ENCODE peak calls at places on chromosomes 12 and 14, in five cellular contexts. D, Y, B, R and W are unnamed samples.

GRCh38 chr12:75389706-75390105 is 1.2 kb upstream of the GLIPR1L2 start:
- DNase-seq in D (no peak), R (no peak), B (no peak), Y (no peak), W (no peak)

GRCh38 chr12:27505124-27505523 is 18.9 kb upstream of the PPFIBP1 start:
- DNase-seq in B (no peak), R (no peak), D (no peak), Y (no peak), W (no peak)

GRCh38 chr14:97036096-97036852 is 239.1 kb downstream of the VRK1 start:
- DNase-seq in B (no peak), R (no peak), Y (no peak), D (no peak), W (no peak)

GRCh38 chr12:53695148-53696138 is 19.6 kb upstream of the ATP5MC2 start:
- DNase-seq in D (no peak), R (peak; percentile 46), Y (no peak), B (peak; percentile 53), W (no peak)

GRCh38 chr12:31488737-31489338 is 102.1 kb downstream of the DENND5B start:
- DNase-seq in D (no peak), Y (no peak), R (no peak), B (no peak), W (no peak)

GRCh38 chr14:68564236-68564825 is 228.5 kb downstream of the ZFP36L1 start:
- DNase-seq in Y (no peak), B (no peak), R (no peak), D (no peak), W (no peak)

GRCh38 chr12:12505544-12506501 is 56.8 kb downstream of the DUSP16 start:
- DNase-seq in D (no peak), Y (no peak), B (no peak), R (no peak), W (no peak)

GRCh38 chr14:35085441-35085840 is 36.3 kb downstream of the PPP2R3C start:
- DNase-seq in B (no peak), D (no peak), R (no peak), Y (no peak), W (no peak)

GRCh38 chr12:92003701-92004100 is 141.9 kb downstream of the BTG1 start:
- DNase-seq in R (no peak), Y (no peak), D (no peak), B (no peak), W (no peak)

GRCh38 chr12:57243521-57244305 is 7.3 kb downstream of the STAC3 start:
- DNase-seq in B (peak; percentile 86), Y (peak; percentile 67), D (peak; percentile 77), R (peak; percentile 85), W (peak; percentile 68)

GRCh38 chr12:5407457-5407856 is 24.5 kb upstream of the NTF3 start:
- DNase-seq in Y (no peak), B (no peak), D (no peak), R (no peak), W (no peak)

GRCh38 chr12:26338574-26339572 is 143.5 kb downstream of the SSPN start:
- DNase-seq in Y (no peak), B (no peak), D (no peak), R (no peak), W (no peak)

GRCh38 chr14:31229638-31230229 is 22.1 kb upstream of the HECTD1 start:
- DNase-seq in R (peak; percentile 86), Y (no peak), B (peak; percentile 84), D (peak; percentile 86), W (no peak)

GRCh38 chr12:79378496-79378895 is 312.3 kb downstream of the PAWR start:
- DNase-seq in B (no peak), R (no peak), D (no peak), Y (no peak), W (no peak)

GRCh38 chr14:23153891-23154796 is 29.3 kb downstream of the SLC7A8 start:
- DNase-seq in B (peak; percentile 98), R (peak; percentile 97), D (peak; percentile 96), Y (no peak), W (no peak)

GRCh38 chr12:110347767-110348166 is 55.7 kb downstream of the ANAPC7 start:
- DNase-seq in Y (no peak), R (no peak), D (no peak), B (no peak), W (no peak)
- H3K9me3 ChIP-seq in Y (no peaks in the 10 kb centered on the region), R (no peaks in the 10 kb centered on the region), D (no peaks in the 10 kb centered on the region), B (no peaks in the 10 kb centered on the region), W (no peaks in the 10 kb centered on the region)

GRCh38 chr14:98576463-98576862 is 695.5 kb downstream of the BCL11B start:
- DNase-seq in R (no peak), Y (no peak), B (no peak), D (no peak), W (no peak)
- H3K9me3 ChIP-seq in R (no peaks in the 10 kb centered on the region), Y (no peaks in the 10 kb centered on the region), B (no peaks in the 10 kb centered on the region), D (no peaks in the 10 kb centered on the region), W (peaks cover 3% of the 10 kb centered on the region)

DNA sequence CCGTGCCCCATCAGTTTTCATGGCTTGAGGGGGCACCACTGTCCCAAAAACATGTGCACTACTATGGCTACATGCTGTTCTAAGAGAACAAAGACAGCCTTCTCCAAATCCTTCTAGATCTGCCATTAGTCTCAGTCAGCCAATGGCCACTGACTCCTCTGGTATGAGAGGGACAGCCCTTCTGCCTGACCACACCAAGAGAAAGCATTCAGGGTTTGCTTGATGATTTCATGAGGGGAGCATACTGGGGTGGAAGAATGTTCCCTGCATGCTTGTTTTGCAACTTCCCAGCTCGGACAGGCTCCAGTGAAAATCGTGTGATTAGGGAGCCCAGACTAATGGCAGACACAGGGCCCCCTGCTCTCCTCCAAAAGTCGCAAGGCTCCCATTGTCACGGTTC is 199.6 kb upstream of the ALG10B start:
- DNase-seq in R (no peak), B (no peak), Y (no peak), D (no peak), W (no peak)
- H3K9me3 ChIP-seq in R (no peaks in the 10 kb centered on the region), B (no peaks in the 10 kb centered on the region), Y (no peaks in the 10 kb centered on the region), D (no peaks in the 10 kb centered on the region), W (no peaks in the 10 kb centered on the region)

GRCh38 chr12:122139941-122140340 is 34.1 kb downstream of the IL31 start:
- DNase-seq in R (no peak), B (no peak), Y (no peak), D (no peak), W (no peak)

GRCh38 chr12:122141911-122142725 is 31.9 kb downstream of the IL31 start:
- DNase-seq in R (no peak), Y (no peak), B (peak; percentile 92), D (no peak), W (no peak)

GRCh38 chr12:122138616-122139015 is 35.4 kb downstream of the IL31 start:
- DNase-seq in Y (no peak), B (no peak), R (no peak), D (no peak), W (no peak)

GRCh38 chr12:122139266-122139665 is 34.8 kb downstream of the IL31 start:
- DNase-seq in D (no peak), B (no peak), Y (no peak), R (no peak), W (no peak)

GRCh38 chr12:122140467-122141257 is 33.4 kb downstream of the IL31 start:
- DNase-seq in D (no peak), Y (no peak), B (no peak), R (no peak), W (no peak)
- H3K9me3 ChIP-seq in D (no peaks in the 10 kb centered on the region), Y (no peaks in the 10 kb centered on the region), B (no peaks in the 10 kb centered on the region), R (no peaks in the 10 kb centered on the region), W (no peaks in the 10 kb centered on the region)